ENCODE peak calls at places on chromosomes 7 and 10, in ten cellular contexts. W is CD8-positive, alpha-beta memory T cell; N is ureter; D is GM12892; S is left ventricle myocardium inferior; C is GOT3; M is H9; Q is activated CD8-positive, alpha-beta memory T cell treated with anti-CD3 and anti-CD28 coated beads for 24 hours; A is Caco-2; O is stimulated activated CD8-positive, alpha-beta memory T cell treated with anti-CD3 and anti-CD28 coated beads, Interleukin-15, amount 100 ng/mL, for 24 hours. Z is an unnamed sample.

GRCh38 chr7:42893341-42894242 is 18.3 kb downstream of the C7orf25 start:
- DNase-seq in D (no peak), M (no peak), W (no peak), S (no peak), N (no peak), A (no peak), O (no peak), Q (no peak), C (no peak), Z (no peak)

GRCh38 chr7:36821617-36822016 is 97.3 kb upstream of the AOAH start:
- DNase-seq in W (no peak), S (no peak), M (no peak), N (no peak), A (no peak), C (no peak), D (no peak), Q (no peak), O (no peak), Z (no peak)

GRCh38 chr10:58755688-58756087 is 243.0 kb downstream of the BICC1 start:
- DNase-seq in W (no peak), N (no peak), D (no peak), O (no peak), M (no peak), Q (no peak), C (no peak), A (no peak), S (no peak), Z (no peak)

GRCh38 chr7:149248777-149249176 is 9.3 kb downstream of the ZNF212 start:
- DNase-seq in C (no peak), D (no peak), A (no peak), N (no peak), M (no peak), Q (no peak), O (no peak), W (no peak), S (no peak), Z (no peak)

GRCh38 chr7:95897557-95898183 is 125.3 kb downstream of the DYNC1I1 start:
- DNase-seq in O (no peak), A (no peak), N (no peak), W (no peak), Q (no peak), M (no peak), D (no peak), C (no peak), S (no peak), Z (no peak)

GRCh38 chr7:134618756-134619530 is 27.7 kb upstream of the BPGM start:
- DNase-seq in S (no peak), W (no peak), A (no peak), D (no peak), C (no peak), N (no peak), O (no peak), M (no peak), Q (no peak), Z (no peak)

GRCh38 chr7:107463139-107464078 is 6.4 kb upstream of the GPR22 start:
- DNase-seq in Q (peak; percentile 58), N (peak; percentile 61), D (no peak), M (peak; percentile 56), A (peak; percentile 63), O (no peak), S (peak; percentile 40), W (peak; percentile 43), C (peak; percentile 34), Z (peak; percentile 44)

GRCh38 chr10:98295907-98296306 is 27.9 kb upstream of the LOXL4 start:
- DNase-seq in S (no peak), D (no peak), O (no peak), W (no peak), Q (no peak), C (no peak), N (no peak), M (no peak), A (no peak), Z (no peak)

GRCh38 chr7:116984917-116985316 is 31.6 kb downstream of the ST7 start:
- DNase-seq in M (no peak), N (no peak), A (no peak), W (peak; percentile 48), C (no peak), O (no peak), S (no peak), D (no peak), Q (no peak), Z (no peak)

GRCh38 chr7:92306153-92306552 is 60.4 kb downstream of the ANKIB1 start:
- DNase-seq in N (no peak), W (no peak), C (no peak), S (no peak), A (no peak), M (no peak), O (no peak), Q (no peak), D (no peak), Z (no peak)

GRCh38 chr10:48551796-48552591 is 52.9 kb downstream of the ARHGAP22 start:
- DNase-seq in C (no peak), W (no peak), O (no peak), A (no peak), M (peak; percentile 44), D (peak; percentile 46), N (no peak), S (peak; percentile 38), Q (peak; percentile 52), Z (no peak)

GRCh38 chr7:132500727-132501410 is 75.4 kb downstream of the PLXNA4 start:
- DNase-seq in W (no peak), S (peak; percentile 71), D (no peak), M (peak; percentile 58), C (no peak), A (no peak), O (no peak), Q (no peak), N (peak; percentile 73), Z (no peak)

GRCh38 chr10:71736570-71737355 is 17.2 kb upstream of the C10orf105 start:
- DNase-seq in S (no peak), A (no peak), N (no peak), D (no peak), W (no peak), Q (no peak), C (no peak), O (no peak), M (no peak), Z (no peak)

GRCh38 chr10:48366261-48366660 is 59.8 kb downstream of the MAPK8 start:
- DNase-seq in C (no peak), A (no peak), Q (no peak), W (no peak), S (no peak), N (no peak), D (no peak), O (no peak), M (no peak), Z (no peak)

GRCh38 chr10:69056129-69056528 is 31.8 kb upstream of the SRGN start:
- DNase-seq in Q (no peak), W (no peak), S (no peak), O (no peak), N (no peak), C (no peak), A (no peak), D (no peak), M (no peak), Z (peak; percentile 52)

GRCh38 chr10:23095966-23096813 is 811 bp downstream of the MSRB2 start:
- DNase-seq in N (peak; percentile 58), C (no peak), W (peak; percentile 33), S (peak; percentile 43), Q (peak; percentile 75), A (no peak), O (no peak), D (no peak), M (no peak), Z (peak; percentile 60)

GRCh38 chr10:59175538-59176240 is 754 bp upstream of the PHYHIPL start:
- DNase-seq in A (peak; percentile 56), N (no peak), Q (no peak), W (no peak), O (no peak), S (no peak), M (peak; percentile 38), D (no peak), C (no peak), Z (no peak)

GRCh38 chr10:47452495-47453434 is 31.1 kb downstream of the ANXA8 start:
- DNase-seq in N (no peak), M (peak; percentile 37), O (no peak), C (no peak), W (no peak), Q (no peak), D (no peak), S (no peak), A (no peak), Z (no peak)

GRCh38 chr7:66837007-66837406 is 84.0 kb upstream of the TMEM248 start:
- DNase-seq in N (no peak), M (peak; percentile 83), S (no peak), W (no peak), A (peak; percentile 61), C (no peak), D (no peak), Q (no peak), O (no peak), Z (no peak)

GRCh38 chr10:102869290-102870198 is at the start of gene AS3MT:
- DNase-seq in D (peak; percentile 35), N (no peak), Q (peak; percentile 61), S (peak; percentile 31), W (no peak), M (peak; percentile 83), O (peak; percentile 0), A (peak; percentile 87), C (no peak), Z (peak; percentile 73)

GRCh38 chr7:104137971-104138370 is 69.8 kb downstream of the ORC5 start:
- DNase-seq in S (no peak), N (no peak), W (no peak), D (no peak), O (no peak), C (no peak), M (peak; percentile 31), A (no peak), Q (no peak), Z (no peak)

GRCh38 chr10:122678266-122678665 is 21.4 kb downstream of the C10orf120 start:
- DNase-seq in D (no peak), O (no peak), C (no peak), A (no peak), S (no peak), M (no peak), W (no peak), Q (no peak), N (no peak), Z (no peak)

GRCh38 chr10:18829259-18829658 is 170.0 kb downstream of the ARL5B start:
- DNase-seq in O (no peak), S (no peak), A (no peak), N (no peak), D (no peak), M (no peak), C (no peak), W (no peak), Q (no peak), Z (no peak)

GRCh38 chr10:35526775-35527174 is 78.4 kb upstream of the GJD4 start:
- DNase-seq in D (no peak), S (no peak), M (no peak), O (no peak), N (no peak), A (no peak), W (no peak), Q (no peak), C (no peak), Z (no peak)

GRCh38 chr10:82377608-82378007 is 502.6 kb downstream of the NRG3 start:
- DNase-seq in O (no peak), S (no peak), M (no peak), N (no peak), D (no peak), Q (no peak), C (no peak), W (no peak), A (no peak), Z (peak; percentile 47)

GRCh38 chr10:68562666-68563522 is 2.8 kb downstream of the TET1 start:
- DNase-seq in A (no peak), W (no peak), S (no peak), N (no peak), M (peak; percentile 70), O (no peak), C (no peak), D (no peak), Q (no peak), Z (no peak)

GRCh38 chr10:67629461-67629971 is 66.5 kb downstream of the CTNNA3 start:
- DNase-seq in Q (no peak), C (no peak), S (no peak), W (no peak), O (no peak), A (no peak), M (no peak), N (no peak), D (no peak), Z (no peak)

GRCh38 chr7:11557627-11558026 is 274.4 kb downstream of the THSD7A start:
- DNase-seq in N (no peak), D (no peak), Q (no peak), S (no peak), M (peak; percentile 75), A (peak; percentile 65), O (no peak), C (no peak), W (no peak), Z (no peak)

Z was measured in right lobe of liver.